ENCODE peak calls at places on chromosomes 5 and 9, in nine cellular contexts. T is endothelial cell, L is gastrocnemius medialis, H is nephron progenitor cell, Y is omental fat pad, Z is astrocyte, O is type B pancreatic cell, P is HFFc6, Q is cardiac fibroblast. S is an unnamed sample.

GRCh38 chr5:76626738-76627137 is 3.5 kb upstream of the F2RL2 start:
- DNase-seq in P (no peak), Y (no peak), Z (no peak), T (no peak), Q (no peak), O (no peak), L (no peak), H (no peak), S (no peak)

GRCh38 chr5:151499636-151500035 is 52.2 kb downstream of the SLC36A1 start:
- DNase-seq in Q (no peak), T (no peak), O (no peak), Z (no peak), P (no peak), H (no peak), Y (no peak), L (no peak), S (no peak)

GRCh38 chr9:113580041-113580953 is 116.8 kb downstream of the RGS3 start:
- DNase-seq in H (no peak), T (no peak), Q (peak), L (peak), Z (no peak), O (no peak), P (no peak), Y (no peak), S (no peak)

GRCh38 chr5:142016576-142016975 is 3.7 kb upstream of the GNPDA1 start:
- DNase-seq in O (no peak), T (no peak), L (no peak), H (no peak), Q (no peak), Z (no peak), P (no peak), Y (no peak), S (no peak)

GRCh38 chr5:179371681-179372675 is 26.7 kb upstream of the ADAMTS2 start:
- DNase-seq in O (peak), L (no peak), Z (no peak), P (peak), Q (no peak), T (no peak), Y (no peak), H (no peak), S (no peak)

GRCh38 chr9:136542246-136543041 is 3.4 kb downstream of the NOTCH1 start:
- DNase-seq in L (no peak), Y (no peak), Q (no peak), H (no peak), Z (no peak), T (no peak), O (no peak), P (no peak), S (no peak)

GRCh38 chr5:113612060-113612496 is 98.6 kb downstream of the YTHDC2 start:
- DNase-seq in Y (no peak), Q (peak), P (peak), Z (peak), L (no peak), H (no peak), O (no peak), T (no peak), S (peak)

GRCh38 chr9:23288545-23288944 is 537.5 kb downstream of the ELAVL2 start:
- DNase-seq in T (no peak), Q (no peak), P (no peak), O (no peak), H (no peak), L (no peak), Z (no peak), Y (no peak), S (no peak)

GRCh38 chr5:109354761-109355160 is 55.0 kb downstream of the PJA2 start:
- DNase-seq in Q (no peak), H (no peak), T (no peak), Y (no peak), Z (no peak), L (no peak), O (no peak), P (no peak), S (no peak)

GRCh38 chr5:19733612-19734495 is 254.1 kb downstream of the CDH18 start:
- DNase-seq in P (no peak), Y (no peak), L (no peak), O (no peak), T (no peak), Q (no peak), Z (no peak), H (no peak), S (no peak)

GRCh38 chr9:105244996-105245719 is 707 bp downstream of the SLC44A1 start:
- DNase-seq in H (peak), L (peak), Z (no peak), P (peak), Y (no peak), O (peak), T (peak), Q (peak), S (peak)

GRCh38 chr5:127705120-127705892 is 2.1 kb downstream of the CCDC192 start:
- DNase-seq in Y (peak), H (no peak), T (no peak), Z (peak), P (peak), O (no peak), L (no peak), Q (peak), S (no peak)

GRCh38 chr9:93116049-93116961 is 17.7 kb downstream of the NINJ1 start:
- DNase-seq in T (no peak), Q (peak), P (peak), O (no peak), Z (no peak), H (no peak), L (peak), Y (no peak), S (no peak)

GRCh38 chr5:170429014-170429413 is 39.8 kb upstream of the KCNMB1 start:
- DNase-seq in L (no peak), O (no peak), T (no peak), P (no peak), H (no peak), Y (no peak), Q (peak), Z (no peak), S (no peak)

GRCh38 chr9:105127863-105128220 is 116.6 kb upstream of the SLC44A1 start:
- DNase-seq in H (no peak), O (no peak), Y (no peak), Z (peak), P (peak), Q (peak), T (peak), L (no peak), S (peak)

GRCh38 chr5:166430491-166431319 is 1860.7 kb upstream of the WWC1 start:
- DNase-seq in L (no peak), H (no peak), T (no peak), Q (no peak), O (no peak), Y (no peak), Z (no peak), P (no peak), S (no peak)

GRCh38 chr9:129141066-129142041 is 30.1 kb downstream of the PTPA start:
- DNase-seq in P (peak), T (no peak), O (no peak), Z (peak), Q (peak), H (no peak), Y (no peak), L (peak), S (peak)

GRCh38 chr5:39240750-39241149 is 21.4 kb upstream of the FYB1 start:
- DNase-seq in Z (no peak), O (no peak), P (no peak), T (no peak), Q (no peak), Y (no peak), H (no peak), L (no peak), S (no peak)

GRCh38 chr5:108989761-108990392 is 242.2 kb downstream of the FER start:
- DNase-seq in O (no peak), P (no peak), T (no peak), H (no peak), Z (no peak), Q (peak), Y (no peak), L (no peak), S (no peak)

GRCh38 chr5:152372875-152373274 is 32.2 kb downstream of the NMUR2 start:
- DNase-seq in H (no peak), Z (no peak), L (no peak), Y (no peak), P (no peak), O (no peak), Q (no peak), T (no peak), S (no peak)

GRCh38 chr5:124570285-124571035 is 176.0 kb downstream of the ZNF608 start:
- DNase-seq in L (no peak), P (no peak), Q (no peak), Y (no peak), O (no peak), Z (no peak), T (no peak), H (peak), S (no peak)

GRCh38 chr9:70137577-70137976 is 93.9 kb downstream of the MAMDC2 start:
- DNase-seq in T (no peak), Q (peak), P (no peak), O (no peak), Y (no peak), Z (no peak), H (no peak), L (no peak), S (no peak)

DNA sequence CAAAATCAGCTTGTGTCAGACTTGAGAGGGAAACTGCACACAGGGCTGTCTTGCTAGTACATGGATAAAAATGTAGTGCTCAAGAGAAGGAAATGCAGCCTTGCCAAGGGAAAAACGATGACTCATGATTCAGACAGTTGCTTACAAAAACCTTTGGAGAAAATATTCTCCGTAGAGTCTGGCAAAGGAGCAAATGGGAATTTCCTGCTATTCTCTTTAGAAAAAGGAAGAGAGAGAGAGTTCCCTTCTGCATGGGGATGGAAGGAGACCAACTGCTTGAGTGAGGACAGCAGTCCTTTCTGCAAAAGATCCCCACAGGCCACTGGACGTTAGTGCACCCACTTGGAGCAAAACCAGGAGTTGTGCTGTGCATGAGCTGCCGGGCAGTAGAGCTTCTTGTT is 7.6 kb downstream of the IFNB1 start:
- DNase-seq in P (peak), Y (no peak), Q (peak), Z (peak), H (no peak), T (peak), O (no peak), L (peak), S (no peak)
- TF ChIP-seq CTCF in P (peak), Y (no peak), Q (peak), Z (peak), H (peak), T (peak), O (peak), L (peak), S (no peak)

GRCh38 chr5:94113087-94113486 is 371.7 kb upstream of the POU5F2 start:
- DNase-seq in Q (no peak), O (no peak), H (no peak), T (no peak), Y (no peak), Z (no peak), P (no peak), L (no peak), S (no peak)

DNA sequence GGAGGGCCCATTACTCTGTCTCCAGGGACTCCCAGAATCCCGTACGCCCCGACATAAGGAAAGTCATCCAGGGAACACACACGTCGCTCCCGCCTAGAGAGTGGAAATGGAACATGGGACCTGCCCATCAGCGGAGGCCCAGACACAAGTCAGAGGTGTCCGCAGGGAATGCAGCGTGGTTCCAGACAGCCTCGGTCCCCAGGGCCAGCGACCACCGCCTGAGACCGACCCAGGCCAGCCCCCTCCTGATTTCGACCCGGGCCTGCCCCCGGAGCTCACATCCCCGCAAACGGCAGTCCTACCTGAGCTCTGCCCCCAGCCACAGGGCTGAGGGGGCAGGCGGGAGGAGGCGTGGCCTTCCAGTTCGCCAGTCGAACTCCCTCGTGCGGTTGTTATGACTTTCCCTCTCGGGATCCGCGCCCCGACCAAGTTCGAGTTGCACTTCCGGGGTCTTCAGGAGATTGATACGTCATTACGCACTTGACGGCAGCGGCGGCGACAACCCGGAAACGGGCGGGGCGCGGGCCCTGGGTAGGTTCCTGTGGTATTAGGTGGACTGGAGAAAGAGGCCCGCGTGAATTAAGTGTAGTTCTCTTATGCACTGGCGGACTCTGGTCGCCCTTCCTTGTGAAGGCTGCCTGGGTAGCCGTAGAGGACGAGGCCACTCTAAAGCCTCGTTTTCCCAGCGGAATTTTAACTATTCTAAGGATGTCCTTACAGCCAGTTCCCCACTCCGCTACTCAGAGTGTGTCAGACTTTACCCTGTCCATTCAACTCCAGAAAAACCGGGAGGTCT is 370.0 kb upstream of the POU5F2 start:
- DNase-seq in T (peak), H (peak), O (peak), P (peak), Z (peak), Q (peak), Y (peak), L (peak), S (peak)
- TF ChIP-seq CTCF in T (no peak), H (no peak), O (peak), P (peak), Z (no peak), Q (peak), Y (no peak), L (no peak), S (no peak)

DNA sequence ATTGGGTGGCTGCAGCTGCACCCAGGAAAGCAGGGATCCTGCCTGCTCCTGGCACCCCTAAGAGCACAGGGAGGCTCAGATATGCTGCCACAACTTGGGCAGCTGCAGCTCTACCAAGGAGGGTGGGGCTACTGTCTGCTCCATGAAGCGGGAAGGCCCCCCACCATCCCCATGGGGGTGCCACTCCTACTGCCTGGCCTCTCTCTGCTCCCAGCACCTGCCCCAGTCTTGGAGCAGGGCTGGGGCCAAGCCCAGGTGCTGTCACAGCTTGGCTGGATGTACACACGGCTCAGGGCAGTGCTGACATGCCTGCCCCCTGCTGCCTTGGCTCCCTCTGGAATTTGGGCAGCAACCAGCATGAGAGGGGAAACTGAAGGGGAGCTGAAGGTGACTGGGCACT is 214.7 kb upstream of the PLPPR1 start:
- DNase-seq in O (no peak), L (no peak), Q (no peak), T (no peak), P (no peak), Z (no peak), H (no peak), Y (no peak), S (no peak)
- TF ChIP-seq CTCF in O (no peak), L (no peak), Q (no peak), T (no peak), P (no peak), Z (no peak), H (no peak), Y (no peak), S (no peak)

DNA sequence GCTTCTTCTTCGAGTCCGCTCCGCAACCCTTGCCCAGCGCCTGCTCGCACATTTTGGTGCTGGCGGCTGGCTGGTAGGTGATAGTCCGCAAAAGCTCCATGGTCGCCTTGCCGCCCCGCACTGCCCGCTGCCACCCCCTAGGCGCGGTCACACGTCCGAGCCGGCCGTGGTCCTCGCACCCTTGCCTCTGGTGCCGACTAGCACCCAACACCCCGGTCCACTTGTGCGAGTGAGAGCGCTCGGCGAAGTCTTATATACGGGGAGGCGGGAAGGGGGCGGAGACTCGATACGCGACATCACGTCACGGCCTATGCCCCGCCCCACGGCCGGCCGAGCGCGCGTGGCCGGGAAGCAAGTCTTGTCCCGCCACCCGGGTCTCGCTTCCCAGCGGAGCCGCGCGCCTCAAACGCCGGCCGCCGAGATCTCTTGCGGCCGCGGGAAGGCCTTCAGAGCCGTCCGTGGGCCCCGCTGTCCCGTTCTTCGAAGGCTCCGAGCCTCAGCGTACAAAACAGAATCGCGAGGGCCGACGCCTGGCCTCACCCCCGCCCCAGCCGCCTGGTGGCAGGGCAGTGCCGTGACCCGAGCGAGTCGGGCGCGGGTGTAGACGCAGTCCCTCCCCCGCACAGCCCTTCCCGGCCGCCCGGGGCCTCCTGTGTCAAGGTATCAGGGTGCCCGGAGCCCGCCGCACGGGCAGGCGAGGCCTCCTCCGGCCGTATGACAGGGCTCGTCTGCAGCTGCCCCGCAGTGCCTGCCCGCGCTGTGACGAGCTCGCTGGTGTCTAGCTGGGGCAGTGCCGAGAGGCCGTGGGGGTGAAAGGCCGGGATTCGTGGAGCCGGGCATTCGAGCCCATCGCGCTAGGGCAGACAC is at the start of gene PLK2:
- DNase-seq in Z (peak), H (peak), L (peak), P (peak), Y (peak), Q (peak), O (peak), T (peak), S (peak)
- TF ChIP-seq CTCF in Z (no peak), H (no peak), L (peak), P (no peak), Y (no peak), Q (peak), O (peak), T (no peak), S (peak)

GRCh38 chr9:17725399-17726010 is 146.6 kb downstream of the SH3GL2 start:
- DNase-seq in Q (no peak), P (no peak), Z (no peak), Y (no peak), T (no peak), H (no peak), O (no peak), L (no peak), S (no peak)

GRCh38 chr9:17735859-17736258 is 157.0 kb downstream of the SH3GL2 start:
- DNase-seq in Y (no peak), P (no peak), Q (no peak), H (no peak), L (no peak), T (no peak), O (no peak), Z (no peak), S (no peak)

GRCh38 chr9:17726298-17726697 is 147.4 kb downstream of the SH3GL2 start:
- DNase-seq in O (no peak), Z (no peak), H (no peak), L (no peak), Q (no peak), Y (no peak), T (no peak), P (no peak), S (no peak)

GRCh38 chr9:17734674-17735073 is 155.8 kb downstream of the SH3GL2 start:
- DNase-seq in P (no peak), L (no peak), Q (no peak), Y (no peak), O (no peak), T (no peak), H (no peak), Z (no peak), S (no peak)

DNA sequence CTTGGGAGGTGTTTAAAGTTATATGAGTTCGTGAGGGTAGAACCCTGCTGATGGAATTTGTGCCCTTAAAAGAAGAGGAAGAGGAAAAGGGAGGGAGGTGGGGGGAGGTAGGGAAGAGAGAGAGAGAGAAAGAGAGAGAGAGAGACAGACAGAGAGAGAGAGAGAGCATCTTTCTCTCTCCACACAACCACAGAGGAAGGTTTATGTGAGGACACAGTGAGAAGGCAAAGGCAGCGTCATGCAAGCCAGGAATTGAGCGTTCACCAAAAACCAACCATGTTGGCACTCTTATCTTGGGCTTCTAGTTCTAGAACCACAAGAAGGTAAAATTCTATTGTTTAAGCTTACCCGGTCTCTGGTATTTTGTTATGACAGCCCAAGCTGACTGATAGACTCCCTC is 152.4 kb downstream of the SH3GL2 start:
- DNase-seq in T (no peak), H (no peak), Z (no peak), P (no peak), Q (no peak), Y (no peak), O (no peak), L (no peak), S (no peak)
- TF ChIP-seq CTCF in T (no peak), H (no peak), Z (no peak), P (no peak), Q (no peak), Y (no peak), O (no peak), L (no peak), S (no peak)